ENCODE peak calls at places on chromosome 17, in six cellular contexts. Y is BE2C, N is right lobe of liver, T is neuronal stem cell, G is PC-3, L is A549. J is an unnamed sample.

GRCh38 chr17:14144513-14144912 is 75.2 kb downstream of the COX10 start:
- DNase-seq in Y (no peak), N (no peak), T (no peak), G (no peak), L (no peak), J (no peak)

GRCh38 chr17:34980353-34980680 is at the start of gene LIG3:
- DNase-seq in Y (peak; percentile 96), N (peak; percentile 95), T (peak; percentile 91), G (peak; percentile 85), L (peak; percentile 98), J (peak; percentile 49)

GRCh38 chr17:14135906-14136590 is 66.7 kb downstream of the COX10 start:
- DNase-seq in Y (no peak), N (no peak), T (no peak), G (no peak), L (no peak), J (no peak)

GRCh38 chr17:61862105-61862574 is 1.2 kb downstream of the BRIP1 start:
- DNase-seq in Y (no peak), N (no peak), T (no peak), G (peak; percentile 81), L (no peak), J (no peak)

GRCh38 chr17:62740066-62740465 is 68.0 kb downstream of the MARCHF10 start:
- DNase-seq in Y (no peak), N (no peak), T (no peak), G (no peak), L (no peak), J (no peak)

GRCh38 chr17:9367186-9367585 is 208.4 kb downstream of the STX8 start:
- DNase-seq in Y (no peak), N (no peak), T (no peak), G (no peak), L (no peak), J (no peak)

GRCh38 chr17:74686761-74687160 is 26.0 kb downstream of the CD300LF start:
- DNase-seq in Y (no peak), N (no peak), T (no peak), G (peak; percentile 17), L (peak; percentile 29), J (no peak)

GRCh38 chr17:34300652-34301390 is 15.3 kb downstream of the CCL11 start:
- DNase-seq in Y (no peak), N (no peak), T (no peak), G (no peak), L (no peak), J (peak; percentile 68)

GRCh38 chr17:78133971-78134898 is 3.7 kb downstream of the TMC8 start:
- DNase-seq in Y (peak; percentile 68), N (peak; percentile 63), T (peak; percentile 54), G (peak; percentile 73), L (peak; percentile 80), J (no peak)

GRCh38 chr17:50603340-50603739 is 31.3 kb upstream of the ABCC3 start:
- DNase-seq in Y (peak; percentile 45), N (no peak), T (no peak), G (no peak), L (peak; percentile 37), J (no peak)

GRCh38 chr17:9346296-9346926 is 229.2 kb downstream of the STX8 start:
- DNase-seq in Y (no peak), N (no peak), T (no peak), G (no peak), L (no peak), J (no peak)

GRCh38 chr17:7438050-7438614 is 1.2 kb upstream of the FGF11 start:
- DNase-seq in Y (peak; percentile 63), N (peak; percentile 81), T (peak; percentile 58), G (no peak), L (no peak), J (no peak)

GRCh38 chr17:68627956-68628355 is 26.8 kb upstream of the FAM20A start:
- DNase-seq in Y (no peak), N (no peak), T (no peak), G (peak; percentile 22), L (no peak), J (no peak)

GRCh38 chr17:79188679-79189078 is 114.1 kb downstream of the ENGASE start:
- DNase-seq in Y (no peak), N (no peak), T (no peak), G (no peak), L (no peak), J (no peak)

GRCh38 chr17:72614871-72615626 is 477.4 kb downstream of the SLC39A11 start:
- DNase-seq in Y (no peak), N (no peak), T (peak; percentile 18), G (peak; percentile 87), L (peak; percentile 95), J (no peak)

GRCh38 chr17:33057564-33057963 is 65.9 kb downstream of the SPACA3 start:
- DNase-seq in Y (no peak), N (no peak), T (no peak), G (no peak), L (no peak), J (no peak)

GRCh38 chr17:39704821-39705551 is 5.1 kb downstream of the ERBB2 start:
- DNase-seq in Y (no peak), N (no peak), T (no peak), G (no peak), L (peak; percentile 40), J (no peak)

GRCh38 chr17:44775838-44776621 is 17.2 kb downstream of the ADAM11 start:
- DNase-seq in Y (no peak), N (no peak), T (no peak), G (no peak), L (no peak), J (no peak)

GRCh38 chr17:65365209-65365608 is 196.2 kb downstream of the AXIN2 start:
- DNase-seq in Y (no peak), N (no peak), T (no peak), G (no peak), L (no peak), J (no peak)

GRCh38 chr17:50781167-50781566 is 13.8 kb upstream of the ANKRD40CL start:
- DNase-seq in Y (no peak), N (no peak), T (no peak), G (no peak), L (no peak), J (no peak)

DNA sequence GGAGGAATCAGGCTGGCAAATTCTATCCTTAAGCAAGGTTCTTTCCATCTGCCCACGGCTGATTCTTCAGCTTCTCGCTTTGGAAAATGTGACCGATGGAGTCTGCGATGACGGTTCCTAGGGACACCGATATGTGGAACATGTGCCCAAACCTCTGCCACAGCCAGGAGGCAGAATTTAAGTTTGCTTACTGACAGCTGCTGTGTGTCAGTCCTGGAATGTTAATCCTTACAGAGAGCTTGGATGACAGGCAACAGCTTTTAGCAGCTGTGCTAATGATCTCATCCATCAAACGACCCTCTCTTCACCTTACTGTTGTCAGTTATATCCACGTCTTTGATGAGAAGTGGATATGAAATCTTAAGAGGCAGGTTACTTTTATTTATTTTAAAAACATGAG is 11.4 kb upstream of the MYH13 start:
- DNase-seq in Y (no peak), N (no peak), T (peak; percentile 37), G (no peak), L (no peak), J (no peak)
- H3K4me1 ChIP-seq in Y (no peaks in the 10 kb centered on the region), N (no peaks in the 10 kb centered on the region), T (peaks cover 2% of the 10 kb centered on the region), G (no peaks in the 10 kb centered on the region), L (no peaks in the 10 kb centered on the region), J (no peaks in the 10 kb centered on the region)

DNA sequence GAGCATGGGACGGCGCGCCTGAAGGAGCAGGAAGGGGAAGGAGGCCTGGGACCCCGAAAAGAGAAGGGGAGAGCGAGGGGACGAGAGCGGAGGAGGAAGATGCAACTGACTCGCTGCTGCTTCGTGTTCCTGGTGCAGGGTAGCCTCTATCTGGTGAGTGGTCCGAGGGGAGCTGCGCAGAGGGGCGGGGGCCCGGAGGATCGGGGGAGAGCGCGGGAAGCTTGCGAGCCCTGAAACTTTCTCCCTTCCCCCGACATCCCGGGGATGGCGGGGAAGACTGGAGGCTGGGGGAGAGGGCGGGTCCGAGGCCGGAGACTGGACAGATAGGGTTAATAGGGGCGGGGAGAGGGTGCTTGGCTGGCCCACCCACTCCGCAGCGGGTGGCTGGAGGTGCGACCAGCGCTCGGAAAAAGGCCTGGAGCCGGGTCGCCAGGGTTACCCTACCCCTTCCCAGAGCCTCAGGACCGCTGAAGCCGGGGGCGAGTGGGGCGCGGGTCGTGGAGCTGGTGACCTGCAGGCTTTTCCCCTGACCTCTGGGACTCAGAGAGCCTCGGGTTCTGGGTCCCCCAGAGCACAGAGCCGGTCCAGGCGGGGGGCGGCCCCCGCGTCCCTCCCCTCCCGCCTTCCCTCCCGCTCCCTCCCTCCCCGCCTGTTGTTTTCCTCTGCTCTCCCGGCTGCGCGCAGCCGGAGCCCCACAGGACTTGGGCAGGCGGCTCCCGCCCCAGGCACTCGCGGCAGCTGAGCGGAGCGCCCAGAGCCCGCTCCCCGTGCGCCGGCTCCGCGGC is 642 bp downstream of the NXPH3 start:
- DNase-seq in Y (peak; percentile 59), N (no peak), T (peak; percentile 61), G (peak; percentile 36), L (peak; percentile 33), J (no peak)
- H3K4me3 ChIP-seq in Y (peak overlapping the region; percentile 51), N (peak overlapping the region; percentile 36), T (peak overlapping the region; percentile 57), G (peak overlapping the region; percentile 77), L (peak overlapping the region; percentile 53), J (peak overlapping the region; percentile 46)

GRCh38 chr17:57342141-57342540 is 85.8 kb downstream of the MSI2 start:
- DNase-seq in Y (no peak), N (no peak), T (no peak), G (no peak), L (no peak), J (no peak)
- H3K4me1 ChIP-seq in Y (no peaks in the 10 kb centered on the region), N (no peaks in the 10 kb centered on the region), T (peaks cover 29% of the 10 kb centered on the region), G (no peaks in the 10 kb centered on the region), L (peaks cover 17% of the 10 kb centered on the region), J (no peaks in the 10 kb centered on the region)

GRCh38 chr17:11488407-11488806 is 109.9 kb upstream of the DNAH9 start:
- DNase-seq in Y (no peak), N (no peak), T (no peak), G (no peak), L (no peak), J (no peak)
- H3K4me3 ChIP-seq in Y (no peak overlapping the region), N (no peak overlapping the region), T (no peak overlapping the region), G (no peak overlapping the region), L (no peak overlapping the region), J (no peak overlapping the region)

DNA sequence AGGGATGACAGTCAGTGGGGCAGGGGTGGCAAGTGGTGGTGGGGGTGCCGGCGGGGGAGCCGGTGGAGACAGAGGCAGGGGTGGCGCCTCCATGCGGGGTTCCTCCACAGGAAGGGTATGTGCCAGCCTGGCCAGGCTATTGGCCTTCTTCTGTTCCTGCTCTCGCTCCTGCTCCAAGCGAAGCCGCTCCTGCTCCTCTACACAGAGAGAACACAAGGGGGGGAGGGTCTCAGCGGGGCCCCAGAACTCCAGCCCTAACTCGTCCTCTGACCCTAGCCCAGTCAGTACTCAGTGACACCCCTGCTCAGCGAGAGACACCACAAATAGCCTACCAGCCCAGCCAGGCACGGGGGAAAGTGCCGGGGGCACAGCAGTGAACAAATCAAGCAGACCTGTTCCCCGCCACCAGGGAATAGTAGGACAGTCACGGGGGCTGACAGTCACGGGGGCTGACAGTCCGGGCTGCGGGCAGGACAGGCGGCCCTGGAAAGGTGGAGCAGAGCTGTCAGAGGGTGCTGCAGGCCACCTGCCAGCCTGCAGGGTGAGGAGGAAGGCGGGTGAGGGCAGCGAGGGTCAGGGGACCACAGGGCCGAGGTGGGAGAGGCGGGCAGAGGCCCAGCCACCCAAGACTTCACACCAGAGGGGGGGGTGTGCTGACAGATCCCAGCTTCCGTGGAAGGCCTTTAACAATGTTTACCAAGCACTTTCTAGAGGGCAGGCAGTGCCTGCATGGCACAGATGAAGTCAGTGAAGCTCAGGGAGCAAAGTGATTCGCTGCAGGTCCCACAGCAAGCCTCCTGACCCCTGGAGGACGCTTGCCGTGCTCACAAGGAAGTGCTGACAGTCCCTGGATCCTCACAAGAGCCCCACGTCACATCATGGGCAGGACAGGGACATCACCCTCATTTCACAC is 5.3 kb downstream of the MNT start:
- DNase-seq in Y (peak; percentile 33), N (no peak), T (no peak), G (peak; percentile 24), L (peak; percentile 92), J (no peak)
- H3K4me1 ChIP-seq in Y (peaks cover 21% of the 10 kb centered on the region), N (peaks cover 7% of the 10 kb centered on the region), T (peaks cover 41% of the 10 kb centered on the region), G (peaks cover 52% of the 10 kb centered on the region), L (peaks cover 56% of the 10 kb centered on the region), J (peaks cover 38% of the 10 kb centered on the region)

J was measured in keratinocyte.